ENCODE peak calls at places on chromosomes 4 and X, in six cellular contexts. L is nucleus accumbens; S is fibroblast of pulmonary artery; F is NCI-H1092; U is NCI-H345; Q is stimulated activated CD8-positive, alpha-beta memory T cell treated with anti-CD3 and anti-CD28 coated beads, Interleukin-7, amount 100 ng/mL, for 1 hour. N is an unnamed sample.

GRCh38 chr4:156192033-156192432 is 238.4 kb upstream of the CTSO start:
- DNase-seq in Q (no peak), L (no peak), U (no peak), S (no peak), F (no peak), N (no peak)

GRCh38 chr4:41069268-41069667 is 145.1 kb downstream of the APBB2 start:
- DNase-seq in Q (no peak), F (no peak), L (no peak), U (peak), S (peak), N (no peak)

GRCh38 chrX:135697614-135698013 is 15.8 kb upstream of the CT45A1 start:
- DNase-seq in U (no peak), S (no peak), F (no peak), L (no peak), Q (no peak), N (no peak)

GRCh38 chr4:159764343-159764952 is 661.6 kb downstream of the RAPGEF2 start:
- DNase-seq in Q (no peak), L (no peak), S (peak), F (peak), U (peak), N (peak)

GRCh38 chrX:57918750-57919436 is 8.6 kb upstream of the ZXDA start:
- DNase-seq in U (peak), F (peak), Q (no peak), L (no peak), S (peak), N (peak)

GRCh38 chr4:184262901-184263300 is 45.2 kb upstream of the ENPP6 start:
- DNase-seq in L (no peak), U (no peak), Q (no peak), F (no peak), S (peak), N (no peak)

GRCh38 chr4:48109413-48110263 is 24.4 kb downstream of the TXK start:
- DNase-seq in Q (no peak), U (peak), F (peak), L (no peak), S (peak), N (peak)

GRCh38 chr4:4477391-4477790 is 64.5 kb downstream of the STX18 start:
- DNase-seq in U (no peak), Q (no peak), S (no peak), F (no peak), L (no peak), N (peak)

GRCh38 chrX:51144828-51145442 is 187.7 kb upstream of the NUDT10 start:
- DNase-seq in F (peak), S (peak), L (no peak), U (peak), Q (no peak), N (peak)

GRCh38 chr4:7199129-7199725 is 6.9 kb downstream of the SORCS2 start:
- DNase-seq in Q (no peak), F (no peak), S (no peak), U (no peak), L (no peak), N (no peak)

GRCh38 chr4:182073278-182073677 is 169.9 kb upstream of the TENM3 start:
- DNase-seq in S (no peak), U (no peak), Q (no peak), L (no peak), F (no peak), N (no peak)

GRCh38 chrX:150870059-150870458 is 28.4 kb downstream of the CD99L2 start:
- DNase-seq in F (no peak), Q (no peak), L (no peak), S (no peak), U (no peak), N (no peak)

GRCh38 chr4:172857026-172857425 is 311.6 kb upstream of the GALNT7 start:
- DNase-seq in F (no peak), U (no peak), S (no peak), L (no peak), Q (no peak), N (no peak)

GRCh38 chrX:78712381-78712780 is 35.1 kb upstream of the LPAR4 start:
- DNase-seq in F (no peak), S (no peak), Q (no peak), U (no peak), L (no peak), N (no peak)

GRCh38 chrX:119391279-119391678 is 7.9 kb upstream of the SLC25A43 start:
- DNase-seq in U (no peak), F (no peak), L (no peak), Q (no peak), S (peak), N (peak)

GRCh38 chr4:138256608-138257007 is 14.5 kb upstream of the SLC7A11 start:
- DNase-seq in L (no peak), Q (no peak), F (no peak), U (no peak), S (no peak), N (no peak)

GRCh38 chr4:123340381-123340701 is 56.3 kb upstream of the SPRY1 start:
- DNase-seq in L (no peak), U (no peak), Q (no peak), S (peak), F (no peak), N (peak)

GRCh38 chrX:122777766-122778165 is 406.3 kb upstream of the GRIA3 start:
- DNase-seq in L (no peak), S (no peak), F (no peak), Q (no peak), U (no peak), N (no peak)

GRCh38 chr4:24328711-24329110 is 255.6 kb downstream of the DHX15 start:
- DNase-seq in U (no peak), L (no peak), S (no peak), F (no peak), Q (no peak), N (no peak)

GRCh38 chrX:120015145-120016067 is 62.1 kb downstream of the RHOXF2B start:
- DNase-seq in Q (no peak), L (no peak), U (no peak), S (no peak), F (no peak), N (no peak)

GRCh38 chrX:57447856-57448255 is 144.0 kb upstream of the ZXDB start:
- DNase-seq in L (no peak), Q (no peak), S (peak), F (no peak), U (no peak), N (peak)

GRCh38 chrX:67587946-67588624 is 44.3 kb downstream of the AR start:
- DNase-seq in S (peak), F (no peak), U (no peak), L (no peak), Q (no peak), N (no peak)

GRCh38 chr4:186669159-186669720 is 54.4 kb downstream of the FAT1 start:
- DNase-seq in F (peak), Q (no peak), S (peak), U (no peak), L (no peak), N (peak)

GRCh38 chr4:38210396-38211114 is 250.4 kb downstream of the PTTG2 start:
- DNase-seq in Q (no peak), L (no peak), S (peak), U (no peak), F (no peak), N (peak)

GRCh38 chrX:13151806-13152510 is 107.5 kb upstream of the FAM9C start:
- DNase-seq in L (no peak), U (no peak), Q (no peak), F (no peak), S (no peak), N (peak)